ENCODE peak calls at places on chromosomes 3 and 15, in nine cellular contexts. I, S, N, J, Y, Q, V, K and R are unnamed samples.

GRCh38 chr3:171156455-171157005 is 130.0 kb upstream of the SLC2A2 start:
- DNase-seq in I (no peak), S (no peak), N (no peak), J (peak; percentile 89), Y (no peak), Q (no peak), V (no peak), K (no peak), R (no peak)

GRCh38 chr15:65927545-65927944 is 58.3 kb downstream of the RAB11A start:
- DNase-seq in I (no peak), S (no peak), N (no peak), J (no peak), Y (no peak), Q (no peak), V (peak; percentile 59), K (no peak), R (no peak)

GRCh38 chr3:147702499-147702898 is 293.3 kb downstream of the ZIC1 start:
- DNase-seq in I (no peak), S (no peak), N (no peak), J (no peak), Y (no peak), Q (no peak), V (no peak), K (no peak), R (no peak)

GRCh38 chr3:46297658-46298423 is 55.6 kb downstream of the CCR3 start:
- DNase-seq in I (no peak), S (no peak), N (no peak), J (peak; percentile 74), Y (no peak), Q (no peak), V (no peak), K (no peak), R (no peak)

GRCh38 chr15:43134157-43134637 is 811 bp downstream of the TMEM62 start:
- DNase-seq in I (no peak), S (no peak), N (no peak), J (peak; percentile 25), Y (no peak), Q (no peak), V (peak; percentile 41), K (no peak), R (no peak)

GRCh38 chr15:45583731-45584639 is 3.2 kb upstream of the BLOC1S6 start:
- DNase-seq in I (no peak), S (no peak), N (no peak), J (no peak), Y (no peak), Q (no peak), V (no peak), K (no peak), R (peak; percentile 51)

GRCh38 chr3:155262295-155262694 is 31.2 kb downstream of the STRIT1 start:
- DNase-seq in I (no peak), S (no peak), N (no peak), J (no peak), Y (no peak), Q (no peak), V (no peak), K (no peak), R (no peak)

GRCh38 chr15:65980824-65981456 is 111.6 kb downstream of the RAB11A start:
- DNase-seq in I (peak; percentile 90), S (no peak), N (no peak), J (peak; percentile 67), Y (peak; percentile 59), Q (peak; percentile 30), V (peak; percentile 96), K (peak; percentile 44), R (peak; percentile 82)

GRCh38 chr3:40299721-40300335 is 9.7 kb upstream of the EIF1B start:
- DNase-seq in I (no peak), S (no peak), N (no peak), J (no peak), Y (no peak), Q (no peak), V (no peak), K (no peak), R (no peak)

GRCh38 chr3:163555918-163556317 is 1522.4 kb downstream of the SI start:
- DNase-seq in I (no peak), S (no peak), N (no peak), J (no peak), Y (no peak), Q (no peak), V (no peak), K (no peak), R (no peak)

GRCh38 chr3:5022966-5023776 is 43.9 kb downstream of the BHLHE40 start:
- DNase-seq in I (no peak), S (no peak), N (no peak), J (peak; percentile 98), Y (peak; percentile 84), Q (peak; percentile 82), V (peak; percentile 31), K (no peak), R (peak; percentile 44)

GRCh38 chr3:48997714-48998637 is 7.9 kb downstream of the P4HTM start:
- DNase-seq in I (peak; percentile 63), S (no peak), N (no peak), J (no peak), Y (no peak), Q (no peak), V (peak; percentile 61), K (no peak), R (no peak)

DNA sequence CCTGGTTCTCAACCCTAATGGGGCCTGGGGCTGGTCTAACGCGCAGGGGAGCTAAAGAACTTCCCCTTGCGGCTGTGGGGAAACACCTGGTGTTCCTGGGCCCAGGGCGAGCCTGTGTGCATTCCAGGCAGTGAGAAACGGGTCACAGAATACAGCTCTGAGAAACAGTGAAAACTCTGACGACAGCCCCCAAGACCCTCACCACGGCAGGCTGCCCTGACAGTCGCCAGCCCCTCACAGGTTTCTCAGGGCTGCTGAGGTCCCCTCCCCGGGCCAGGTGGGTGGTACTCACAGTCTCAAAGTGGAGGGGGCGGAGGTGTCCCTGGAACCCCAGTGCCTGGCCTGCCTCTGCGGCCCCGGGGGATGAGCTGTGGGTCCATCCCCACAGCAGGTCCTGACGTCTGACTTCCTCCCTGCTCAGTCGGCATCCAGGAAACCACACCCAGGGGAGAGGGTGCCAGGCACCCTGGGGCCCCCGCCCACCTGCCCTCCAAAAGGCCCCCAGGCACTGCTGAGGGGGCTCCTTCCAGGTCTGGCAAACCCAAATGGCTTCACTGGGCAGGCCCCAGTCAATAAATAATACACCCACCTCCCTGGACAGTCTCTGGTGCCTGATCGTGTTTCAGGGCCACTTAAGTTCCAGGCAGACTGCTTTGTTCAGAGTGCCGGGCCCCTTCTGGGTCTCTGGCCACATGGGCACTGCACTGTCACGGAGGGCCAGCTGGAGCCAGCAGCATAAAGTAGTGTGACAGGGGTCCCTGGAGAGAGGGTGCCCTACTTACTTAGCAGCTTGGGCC is 57.7 kb downstream of the IQSEC1 start:
- DNase-seq in I (no peak), S (peak; percentile 77), N (peak; percentile 80), J (no peak), Y (no peak), Q (no peak), V (no peak), K (no peak), R (peak; percentile 42)
- H3K4me3 ChIP-seq in I (no peak overlapping the region), S (peak overlapping the region; percentile 83), N (peak overlapping the region; percentile 28), J (no peak overlapping the region), Y (peak overlapping the region; percentile 27), Q (no peak overlapping the region), V (no peak overlapping the region), K (peak overlapping the region; percentile 26), R (no peak overlapping the region)

GRCh38 chr15:44147636-44148035 is 47.4 kb downstream of the FRMD5 start:
- DNase-seq in I (no peak), S (no peak), N (no peak), J (no peak), Y (no peak), Q (no peak), V (no peak), K (no peak), R (no peak)
- H3K4me1 ChIP-seq in I (no peaks in the 10 kb centered on the region), S (no peaks in the 10 kb centered on the region), N (no peaks in the 10 kb centered on the region), J (peaks cover 27% of the 10 kb centered on the region), Y (no peaks in the 10 kb centered on the region), Q (no peaks in the 10 kb centered on the region), V (no peaks in the 10 kb centered on the region), K (no peaks in the 10 kb centered on the region), R (peaks cover 6% of the 10 kb centered on the region)

GRCh38 chr3:188874576-188874975 is 297.2 kb upstream of the TPRG1 start:
- DNase-seq in I (no peak), S (no peak), N (no peak), J (no peak), Y (no peak), Q (no peak), V (no peak), K (no peak), R (no peak)
- H3K4me3 ChIP-seq in I (no peak overlapping the region), S (no peak overlapping the region), N (no peak overlapping the region), J (no peak overlapping the region), Y (no peak overlapping the region), Q (no peak overlapping the region), V (no peak overlapping the region), K (no peak overlapping the region), R (no peak overlapping the region)

DNA sequence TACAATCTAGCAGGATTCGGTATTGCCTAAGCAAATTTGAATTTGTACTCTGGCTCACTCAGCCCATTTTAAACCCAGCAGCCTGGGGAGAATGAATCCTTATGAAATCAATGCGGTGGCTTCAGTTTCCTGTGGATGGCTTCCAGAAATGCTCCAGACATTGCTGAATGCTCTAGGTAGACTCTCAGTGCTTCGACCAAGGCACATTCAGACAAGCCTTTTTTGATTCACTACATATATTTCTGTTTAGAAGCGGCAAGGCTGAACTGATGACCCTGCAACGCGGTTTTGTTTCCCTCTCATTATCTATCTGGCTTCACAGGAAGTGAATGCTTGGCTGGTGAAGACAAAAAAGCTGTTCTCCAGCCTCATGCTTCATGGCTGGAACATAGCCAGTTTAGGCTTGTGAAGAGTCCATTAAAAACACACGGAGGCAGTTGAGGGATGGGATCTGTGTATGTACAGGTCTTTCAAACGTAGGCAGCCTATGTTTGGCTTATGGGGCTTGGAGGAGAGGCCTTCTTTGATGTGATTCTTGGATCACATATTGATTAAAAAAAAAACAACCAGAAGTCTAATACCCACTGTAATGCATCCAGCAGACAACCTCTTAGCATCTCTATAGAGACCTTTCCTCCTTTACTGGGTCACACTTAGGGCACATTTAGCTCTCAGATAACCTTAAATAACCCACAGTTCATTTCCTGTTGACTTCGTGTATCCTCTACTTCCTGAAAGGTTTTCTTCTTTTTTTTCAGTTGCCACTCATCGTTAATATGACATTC is 400.2 kb upstream of the TBL1XR1 start:
- DNase-seq in I (no peak), S (peak; percentile 55), N (no peak), J (no peak), Y (peak; percentile 63), Q (peak; percentile 56), V (no peak), K (peak; percentile 72), R (peak; percentile 35)
- H3K4me1 ChIP-seq in I (peaks cover 4% of the 10 kb centered on the region), S (peaks cover 52% of the 10 kb centered on the region), N (peaks cover 24% of the 10 kb centered on the region), J (peaks cover 60% of the 10 kb centered on the region), Y (no peaks in the 10 kb centered on the region), Q (peaks cover 7% of the 10 kb centered on the region), V (peaks cover 26% of the 10 kb centered on the region), K (peaks cover 31% of the 10 kb centered on the region), R (peaks cover 32% of the 10 kb centered on the region)

DNA sequence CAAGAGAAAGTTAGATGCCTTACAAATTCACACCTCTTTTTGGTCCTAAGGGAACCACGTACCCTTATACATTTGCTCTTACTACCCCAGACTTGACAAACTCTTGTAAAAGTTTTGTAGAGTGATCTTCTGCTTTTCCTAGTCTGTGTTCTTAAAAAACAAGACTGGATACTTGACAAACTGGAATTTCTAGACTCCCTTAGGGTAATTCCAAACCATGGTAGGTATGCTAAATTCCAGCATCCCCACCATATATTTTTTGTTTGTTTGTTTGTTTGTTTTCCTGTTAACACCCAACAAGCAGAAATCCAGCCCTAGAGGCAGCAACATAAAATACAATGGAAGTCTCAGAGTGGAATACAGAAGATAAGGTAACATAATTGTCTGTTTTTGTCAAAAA is 280.7 kb upstream of the NR2F2 start:
- DNase-seq in I (no peak), S (no peak), N (no peak), J (no peak), Y (no peak), Q (no peak), V (no peak), K (no peak), R (no peak)
- H3K4me3 ChIP-seq in I (no peak overlapping the region), S (no peak overlapping the region), N (no peak overlapping the region), J (no peak overlapping the region), Y (no peak overlapping the region), Q (no peak overlapping the region), V (no peak overlapping the region), K (no peak overlapping the region), R (no peak overlapping the region)